ENCODE peak calls at places on chromosomes 6 and 20, in six cellular contexts. K is foreskin fibroblast; Z is heart right ventricle; X is stimulated activated CD4-positive, alpha-beta T cell treated with anti-CD3 and anti-CD28 coated beads, TNF-alpha, amount 100 ng/mL, for 1 hour; B is M059J; Q is lower lobe of right lung. V is an unnamed sample.

GRCh38 chr6:125904871-125905270 is 51.7 kb upstream of the HINT3 start:
- DNase-seq in X (no peak), B (peak), Z (no peak), Q (no peak), K (no peak), V (no peak)

GRCh38 chr6:77025824-77026223 is 437.5 kb downstream of the HTR1B start:
- DNase-seq in K (no peak), B (peak), Z (no peak), Q (no peak), X (no peak), V (no peak)

GRCh38 chr6:20737912-20738311 is 203.7 kb downstream of the CDKAL1 start:
- DNase-seq in X (no peak), Z (no peak), K (no peak), B (no peak), Q (no peak), V (no peak)

GRCh38 chr6:75349262-75349984 is 64.8 kb upstream of the TMEM30A start:
- DNase-seq in K (no peak), Z (peak), B (peak), Q (peak), X (no peak), V (no peak)

GRCh38 chr20:29497261-29497671 is 1760.2 kb upstream of the DEFB115 start:
- DNase-seq in X (no peak), Q (peak), B (no peak), K (no peak), Z (peak), V (no peak)

GRCh38 chr20:63373996-63374395 is 12.8 kb upstream of the CHRNA4 start:
- DNase-seq in K (no peak), B (no peak), Q (no peak), X (no peak), Z (no peak), V (no peak)

GRCh38 chr20:421685-422250 is 13.7 kb downstream of the RBCK1 start:
- DNase-seq in X (no peak), K (no peak), Z (no peak), Q (no peak), B (no peak), V (no peak)

GRCh38 chr6:131519670-131520436 is 53.2 kb upstream of the ARG1 start:
- DNase-seq in X (peak), B (peak), Z (no peak), K (peak), Q (no peak), V (no peak)

GRCh38 chr6:169934699-169935347 is 183.4 kb downstream of the ERMARD start:
- DNase-seq in K (no peak), X (no peak), Q (no peak), B (no peak), Z (no peak), V (no peak)

GRCh38 chr6:90021701-90022100 is 127.4 kb downstream of the GJA10 start:
- DNase-seq in Z (no peak), B (no peak), X (no peak), K (no peak), Q (no peak), V (no peak)

GRCh38 chr6:137218473-137218916 is 690 bp downstream of the IFNGR1 start:
- DNase-seq in K (peak), Z (peak), X (no peak), Q (no peak), B (peak), V (peak)

GRCh38 chr6:16582437-16583150 is 178.7 kb downstream of the ATXN1 start:
- DNase-seq in K (no peak), B (no peak), Q (no peak), Z (no peak), X (no peak), V (no peak)

GRCh38 chr20:62644802-62645496 is 2.6 kb downstream of the SLCO4A1 start:
- DNase-seq in K (no peak), Z (no peak), B (no peak), X (no peak), Q (no peak), V (no peak)

GRCh38 chr20:52972190-52972937 is at the start of gene TSHZ2:
- DNase-seq in K (no peak), B (peak), Z (peak), Q (no peak), X (peak), V (no peak)

GRCh38 chr6:167079853-167080297 is 43.0 kb upstream of the CCR6 start:
- DNase-seq in Q (no peak), B (no peak), K (no peak), Z (no peak), X (no peak), V (no peak)

GRCh38 chr6:4612636-4613171 is 163.5 kb upstream of the CDYL start:
- DNase-seq in Q (no peak), B (no peak), Z (no peak), K (no peak), X (no peak), V (no peak)

GRCh38 chr6:125220712-125221111 is 67.1 kb downstream of the TPD52L1 start:
- DNase-seq in Z (peak), B (no peak), X (no peak), Q (no peak), K (no peak), V (no peak)

GRCh38 chr6:86756623-86757246 is 180.6 kb upstream of the HTR1E start:
- DNase-seq in Z (no peak), X (no peak), Q (no peak), K (no peak), B (no peak), V (no peak)

GRCh38 chr6:114735118-114735730 is 392.4 kb upstream of the HS3ST5 start:
- DNase-seq in X (no peak), Q (no peak), Z (no peak), K (no peak), B (peak), V (no peak)

GRCh38 chr6:15894973-15895858 is 232.4 kb upstream of the DTNBP1 start:
- DNase-seq in Q (no peak), K (no peak), B (no peak), X (no peak), Z (no peak), V (no peak)

GRCh38 chr6:12060780-12061619 is 48.9 kb downstream of the HIVEP1 start:
- DNase-seq in Z (peak), B (peak), Q (peak), X (peak), K (no peak), V (no peak)

GRCh38 chr20:1326031-1326930 is 2.7 kb downstream of the SDCBP2 start:
- DNase-seq in K (no peak), Z (peak), B (no peak), X (no peak), Q (no peak), V (no peak)

GRCh38 chr6:21842875-21843274 is 249.3 kb downstream of the SOX4 start:
- DNase-seq in Q (no peak), X (no peak), Z (no peak), B (no peak), K (no peak), V (no peak)

GRCh38 chr6:134267917-134268361 is 50.0 kb downstream of the SGK1 start:
- DNase-seq in B (no peak), K (no peak), X (no peak), Z (peak), Q (no peak), V (peak)

GRCh38 chr6:169144356-169144755 is 109.3 kb downstream of the THBS2 start:
- DNase-seq in Q (no peak), K (no peak), X (no peak), B (no peak), Z (no peak), V (no peak)

V was measured in hippocampal formation.